ENCODE peak calls at places on chromosomes 7 and 10, in five cellular contexts. One of them, this sample, is unnamed. For H3K4me1 and H3K9me3, the result is how much of the 10 kb centered on the place peaks cover.

GRCh38 chr10:70297224-70297623 is 13.4 kb upstream of the NPFFR1 start:
- DNase-seq in H1: no peak
- DNase-seq in HCT116: no peak
- DNase-seq in MM.1S: no peak
- DNase-seq in PC-3: no peak
- DNase-seq in this sample: no peak

GRCh38 chr7:6268023-6268908 is 4.2 kb downstream of the CYTH3 start:
- DNase-seq in HCT116: no peak
- DNase-seq in PC-3: no peak
- DNase-seq in H1: no peak
- DNase-seq in MM.1S: no peak
- DNase-seq in this sample: no peak

GRCh38 chr10:43237631-43238446 is 29.0 kb downstream of the RASGEF1A start:
- DNase-seq in H1: no peak
- DNase-seq in MM.1S: no peak
- DNase-seq in PC-3: no peak
- DNase-seq in HCT116: no peak
- DNase-seq in this sample: no peak

GRCh38 chr10:73969224-73969811 is 28.6 kb upstream of the VCL start:
- DNase-seq in PC-3: no peak
- DNase-seq in H1: no peak
- DNase-seq in HCT116: no peak
- DNase-seq in MM.1S: no peak
- DNase-seq in this sample: no peak

GRCh38 chr10:17075510-17075909 is 54.1 kb downstream of the CUBN start:
- DNase-seq in MM.1S: no peak
- DNase-seq in PC-3: peak
- DNase-seq in HCT116: no peak
- DNase-seq in H1: no peak
- DNase-seq in this sample: no peak

GRCh38 chr10:71277914-71278665 is 41.0 kb upstream of the SLC29A3 start:
- DNase-seq in MM.1S: no peak
- DNase-seq in PC-3: no peak
- DNase-seq in H1: no peak
- DNase-seq in HCT116: no peak
- DNase-seq in this sample: no peak

GRCh38 chr10:110919971-110920881 is 822 bp downstream of the SHOC2 start:
- DNase-seq in PC-3: peak
- DNase-seq in H1: peak
- DNase-seq in HCT116: no peak
- DNase-seq in MM.1S: peak
- DNase-seq in this sample: peak

GRCh38 chr7:101058355-101058754 is 26.9 kb upstream of the TRIM56 start:
- DNase-seq in HCT116: peak
- DNase-seq in H1: peak
- DNase-seq in MM.1S: peak
- DNase-seq in PC-3: peak
- DNase-seq in this sample: peak

GRCh38 chr7:127393370-127394058 is 1.0 kb upstream of the ZNF800 start:
- DNase-seq in HCT116: no peak
- DNase-seq in PC-3: no peak
- DNase-seq in MM.1S: no peak
- DNase-seq in H1: peak
- DNase-seq in this sample: peak

DNA sequence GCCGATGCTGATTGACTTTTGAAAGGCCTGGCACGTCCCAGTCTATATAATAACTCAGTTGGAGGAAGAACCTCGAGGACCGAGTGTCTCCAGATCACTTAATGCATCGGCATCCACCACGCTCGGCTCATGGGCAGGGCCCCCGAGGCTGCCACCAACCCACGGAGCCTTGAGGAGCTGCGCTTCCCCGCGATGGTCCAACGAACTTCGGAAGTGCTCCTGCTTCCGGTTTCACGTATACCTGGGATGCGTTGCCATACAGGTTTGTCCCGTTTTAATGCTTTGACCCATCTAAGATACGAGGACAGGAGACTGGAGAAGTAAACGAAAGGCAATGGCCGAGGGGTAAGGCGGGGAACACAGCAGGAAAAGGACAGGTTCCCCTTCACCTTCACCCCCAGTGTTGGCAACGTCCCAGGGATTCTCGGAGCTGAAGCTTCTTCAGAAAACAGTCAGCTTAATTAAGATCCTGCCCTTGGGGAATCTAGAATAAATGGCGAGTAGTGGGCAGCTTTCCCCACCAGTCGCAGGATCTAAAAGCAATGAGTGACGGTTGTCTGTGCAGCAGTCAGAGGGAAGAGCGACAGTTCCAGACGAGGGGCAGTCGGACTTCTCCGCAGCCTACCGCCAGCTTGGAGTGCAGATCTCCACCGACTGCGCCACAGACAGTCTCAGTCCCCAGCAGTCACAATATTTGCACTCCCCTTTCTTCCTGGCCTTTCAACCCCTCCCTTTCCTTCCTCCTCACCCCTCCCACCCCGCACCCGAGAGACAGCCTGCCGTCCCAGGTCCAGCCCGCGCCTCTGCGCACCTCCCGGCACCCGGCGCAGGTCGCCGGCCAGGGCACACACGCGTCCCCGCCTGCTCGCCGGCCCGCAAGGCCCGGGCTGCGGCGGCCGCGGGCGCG is 10.7 kb upstream of the SP8 start:
- DNase-seq in MM.1S: peak
- DNase-seq in H1: peak
- DNase-seq in PC-3: no peak
- DNase-seq in HCT116: no peak
- DNase-seq in this sample: peak
- H2AFZ ChIP-seq in MM.1S: peak
- H2AFZ ChIP-seq in H1: no peak
- H2AFZ ChIP-seq in PC-3: peak
- H2AFZ ChIP-seq in HCT116: peak
- H2AFZ ChIP-seq in this sample: peak

DNA sequence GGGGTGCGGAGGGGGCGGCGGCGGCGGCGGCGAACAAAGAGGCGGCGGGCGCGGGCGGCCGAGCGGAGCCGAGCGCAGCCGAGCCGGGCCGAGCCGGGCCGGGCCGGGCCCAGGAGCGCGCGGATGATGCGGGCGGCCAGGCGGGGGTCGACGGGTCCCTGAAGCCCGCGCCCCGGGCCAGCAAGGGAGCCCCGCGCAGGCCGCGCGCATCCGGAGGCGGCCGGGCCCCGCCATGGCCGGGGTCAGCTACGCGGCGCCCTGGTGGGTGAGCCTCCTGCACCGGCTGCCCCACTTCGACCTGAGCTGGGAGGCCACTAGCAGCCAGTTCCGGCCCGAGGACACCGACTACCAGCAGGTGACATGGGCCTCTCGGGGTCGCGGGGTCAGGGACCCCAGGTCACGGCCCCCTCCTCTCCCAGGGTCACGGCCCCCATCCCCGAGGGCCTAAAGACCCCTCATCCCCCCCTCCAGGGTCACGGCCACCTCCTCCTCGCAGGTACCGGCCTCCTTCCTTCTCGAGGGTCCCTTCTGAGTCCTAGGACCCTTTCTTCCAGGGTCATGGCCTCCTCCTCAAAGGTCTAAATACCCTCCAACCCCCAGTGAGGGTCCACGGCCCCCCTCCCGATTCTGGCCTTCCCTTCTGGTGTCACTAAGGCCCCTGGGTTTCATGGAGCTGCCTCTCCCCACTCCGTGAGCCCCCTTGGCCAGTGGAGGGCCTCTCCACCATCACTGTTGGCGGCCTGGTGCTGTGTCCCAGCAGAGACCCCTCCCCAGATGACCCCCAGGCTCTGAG is at the start of gene TTYH3:
- DNase-seq in MM.1S: no peak
- DNase-seq in HCT116: no peak
- DNase-seq in PC-3: no peak
- DNase-seq in H1: peak
- DNase-seq in this sample: no peak
- H3K4me1 ChIP-seq in MM.1S: under half
- H3K4me1 ChIP-seq in HCT116: under half
- H3K4me1 ChIP-seq in PC-3: under half
- H3K4me1 ChIP-seq in H1: under half
- H3K4me1 ChIP-seq in this sample: under half

DNA sequence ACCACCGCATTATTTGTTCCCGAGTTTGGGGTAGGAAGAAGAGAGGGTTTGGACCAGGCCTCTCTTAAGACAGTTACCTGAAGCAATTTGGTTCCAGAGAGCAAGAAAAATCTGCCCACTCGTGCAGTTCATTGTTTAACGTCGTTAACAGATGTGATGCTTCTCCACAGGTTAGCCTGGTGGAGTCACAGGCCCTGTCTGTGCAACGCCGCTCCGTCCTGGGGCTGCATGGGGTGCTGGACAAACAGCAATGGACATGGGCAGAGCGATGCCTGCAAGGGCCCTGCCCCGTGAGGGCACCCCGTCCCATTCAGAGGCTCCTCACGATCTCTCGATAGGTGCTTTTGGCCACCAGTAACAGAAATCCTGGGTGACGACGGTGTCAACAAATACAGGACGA is 9.7 kb downstream of the FOXL3 start:
- DNase-seq in H1: no peak
- DNase-seq in MM.1S: no peak
- DNase-seq in HCT116: no peak
- DNase-seq in PC-3: no peak
- DNase-seq in this sample: no peak
- H3K9me3 ChIP-seq in H1: under half
- H3K9me3 ChIP-seq in MM.1S: under half
- H3K9me3 ChIP-seq in HCT116: under half
- H3K9me3 ChIP-seq in PC-3: under half
- H3K9me3 ChIP-seq in this sample: under half

GRCh38 chr10:4208499-4208898 is 423.5 kb upstream of the KLF6 start:
- DNase-seq in MM.1S: no peak
- DNase-seq in HCT116: no peak
- DNase-seq in PC-3: no peak
- DNase-seq in H1: no peak
- DNase-seq in this sample: no peak

GRCh38 chr10:4214912-4215311 is 429.9 kb upstream of the KLF6 start:
- DNase-seq in H1: no peak
- DNase-seq in HCT116: no peak
- DNase-seq in MM.1S: no peak
- DNase-seq in PC-3: no peak
- DNase-seq in this sample: no peak

GRCh38 chr10:4213441-4213840 is 428.4 kb upstream of the KLF6 start:
- DNase-seq in H1: no peak
- DNase-seq in MM.1S: no peak
- DNase-seq in HCT116: no peak
- DNase-seq in PC-3: no peak
- DNase-seq in this sample: no peak

GRCh38 chr10:4215485-4215884 is 430.5 kb upstream of the KLF6 start:
- DNase-seq in PC-3: no peak
- DNase-seq in H1: no peak
- DNase-seq in MM.1S: no peak
- DNase-seq in HCT116: no peak
- DNase-seq in this sample: peak

DNA sequence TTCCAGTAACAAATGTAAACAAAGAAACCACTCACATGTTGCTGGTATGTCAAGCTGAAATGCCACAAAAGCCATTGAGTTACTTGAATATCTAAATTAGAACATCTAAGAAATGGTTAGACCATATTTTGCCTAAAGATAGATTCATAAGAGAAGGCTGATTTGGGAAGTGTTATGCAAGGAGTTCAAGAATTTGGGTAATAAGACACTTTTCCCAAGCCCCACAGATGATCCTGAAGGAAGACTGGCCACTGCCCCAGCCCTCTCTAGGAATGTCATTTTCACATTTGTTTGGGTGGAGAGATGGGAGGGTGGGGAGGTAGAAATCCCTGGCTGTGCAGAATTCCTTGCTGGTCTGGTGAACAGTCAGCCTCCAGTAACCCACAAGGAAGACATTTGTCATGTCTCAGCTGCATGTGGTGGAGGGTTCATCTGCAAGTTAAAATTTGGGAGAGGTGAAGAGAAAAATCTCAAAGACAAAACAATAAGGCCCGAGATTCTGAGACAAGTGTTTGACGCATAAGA is 427.2 kb upstream of the KLF6 start:
- DNase-seq in H1: no peak
- DNase-seq in HCT116: no peak
- DNase-seq in MM.1S: no peak
- DNase-seq in PC-3: no peak
- DNase-seq in this sample: no peak
- H2AFZ ChIP-seq in H1: no peak
- H2AFZ ChIP-seq in HCT116: no peak
- H2AFZ ChIP-seq in MM.1S: no peak
- H2AFZ ChIP-seq in PC-3: no peak
- H2AFZ ChIP-seq in this sample: no peak

DNA sequence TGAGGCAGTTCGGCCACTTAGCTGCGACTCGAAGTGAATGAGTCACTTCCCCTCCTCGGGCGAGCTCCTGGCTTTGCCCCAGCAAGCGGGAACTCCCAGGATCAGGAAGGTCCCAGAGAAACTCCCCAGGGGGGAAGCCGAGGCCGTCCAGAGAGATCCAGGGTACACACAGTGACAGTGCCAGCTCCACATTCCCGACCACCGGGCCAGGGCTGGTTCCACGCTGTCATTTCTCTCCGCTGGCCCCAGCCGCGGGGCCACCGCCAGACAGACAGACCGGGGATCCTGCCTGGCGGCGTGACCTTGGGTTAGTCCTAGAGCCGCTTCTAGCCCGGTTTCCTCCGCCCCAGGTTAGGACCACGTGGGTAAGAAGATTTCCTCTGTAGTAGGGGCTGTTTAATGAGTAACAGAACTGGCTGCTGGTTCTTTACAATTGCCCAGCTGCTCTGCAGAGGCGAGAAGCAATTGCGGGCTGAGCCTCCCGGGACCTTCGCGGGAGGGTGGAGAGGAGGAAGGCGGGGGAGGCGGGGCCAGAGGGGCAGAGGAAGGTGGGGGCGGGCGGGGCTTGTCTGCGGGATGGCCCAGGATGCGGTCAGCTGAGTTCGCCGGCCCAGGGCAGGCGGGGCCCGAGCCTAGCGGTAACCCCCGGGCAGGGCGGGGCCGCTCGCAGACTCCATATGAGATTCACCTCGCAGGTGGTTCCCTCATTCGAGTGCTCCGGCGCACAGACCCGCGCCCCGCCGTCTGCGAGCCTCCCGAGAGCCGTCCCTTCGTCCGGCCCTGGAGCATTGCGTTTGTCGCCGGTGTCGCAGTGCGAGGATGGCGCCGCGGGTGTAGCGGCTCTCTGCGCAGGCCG is at the start of gene UPP1:
- DNase-seq in HCT116: peak
- DNase-seq in PC-3: peak
- DNase-seq in H1: peak
- DNase-seq in MM.1S: peak
- DNase-seq in this sample: peak
- H3K4me1 ChIP-seq in HCT116: half or more
- H3K4me1 ChIP-seq in PC-3: half or more
- H3K4me1 ChIP-seq in H1: under half
- H3K4me1 ChIP-seq in MM.1S: under half
- H3K4me1 ChIP-seq in this sample: under half

GRCh38 chr7:30186725-30187124 is 51.9 kb downstream of the MTURN start:
- DNase-seq in MM.1S: no peak
- DNase-seq in H1: no peak
- DNase-seq in PC-3: no peak
- DNase-seq in HCT116: no peak
- DNase-seq in this sample: no peak
- H3K9me3 ChIP-seq in MM.1S: under half
- H3K9me3 ChIP-seq in H1: under half
- H3K9me3 ChIP-seq in PC-3: under half
- H3K9me3 ChIP-seq in HCT116: under half
- H3K9me3 ChIP-seq in this sample: under half

This sample was measured in Karpas-422.